ENCODE peak calls at places on chromosomes 13 and 19, in five cellular contexts. M is fibroblast of lung, S is K562, O is neural progenitor cell, N is SK-N-SH. F is an unnamed sample.

GRCh38 chr13:109945206-109945960 is 159.0 kb upstream of the IRS2 start:
- DNase-seq in M (peak), S (no peak), O (no peak), N (no peak), F (no peak)

GRCh38 chr19:35392742-35393350 is 22.0 kb downstream of the GPR42 start:
- DNase-seq in M (no peak), S (no peak), O (no peak), N (no peak), F (no peak)

GRCh38 chr13:30978981-30979956 is 46.8 kb downstream of the TEX26 start:
- DNase-seq in M (no peak), S (peak), O (peak), N (peak), F (peak)

GRCh38 chr13:108629353-108629752 is at the start of gene MYO16:
- DNase-seq in M (no peak), S (no peak), O (peak), N (no peak), F (no peak)

GRCh38 chr13:93862259-93862658 is 617.2 kb downstream of the DCT start:
- DNase-seq in M (peak), S (no peak), O (no peak), N (no peak), F (no peak)

GRCh38 chr13:32211788-32212187 is 103.4 kb downstream of the ZAR1L start:
- DNase-seq in M (peak), S (no peak), O (no peak), N (no peak), F (no peak)

GRCh38 chr13:64810701-64811258 is 2419.4 kb downstream of the PCDH9 start:
- DNase-seq in M (peak), S (no peak), O (no peak), N (no peak), F (no peak)

GRCh38 chr19:30029721-30030510 is 87.9 kb downstream of the URI1 start:
- DNase-seq in M (peak), S (no peak), O (no peak), N (no peak), F (no peak)

GRCh38 chr19:36089847-36090246 is 21.1 kb upstream of the OVOL3 start:
- DNase-seq in M (no peak), S (no peak), O (no peak), N (no peak), F (no peak)

GRCh38 chr13:99150575-99151370 is 49.9 kb upstream of the UBAC2 start:
- DNase-seq in M (peak), S (no peak), O (no peak), N (no peak), F (no peak)

GRCh38 chr19:2636897-2637683 is 65.4 kb downstream of the GNG7 start:
- DNase-seq in M (peak), S (peak), O (peak), N (peak), F (peak)

GRCh38 chr19:648904-649733 is 9.4 kb downstream of the FGF22 start:
- DNase-seq in M (no peak), S (peak), O (no peak), N (no peak), F (no peak)

GRCh38 chr19:41588497-41589209 is 12.7 kb downstream of the CEACAM21 start:
- DNase-seq in M (peak), S (peak), O (peak), N (no peak), F (peak)

GRCh38 chr19:39160523-39160861 is 34.9 kb downstream of the PAK4 start:
- DNase-seq in M (peak), S (no peak), O (no peak), N (no peak), F (no peak)

GRCh38 chr19:5624154-5624663 is 1.3 kb downstream of the SAFB start:
- DNase-seq in M (peak), S (no peak), O (peak), N (peak), F (peak)

GRCh38 chr13:105346141-105346766 is 1189.2 kb downstream of the EFNB2 start:
- DNase-seq in M (peak), S (no peak), O (no peak), N (no peak), F (no peak)

GRCh38 chr13:50724438-50724837 is 119.1 kb downstream of the DLEU7 start:
- DNase-seq in M (no peak), S (no peak), O (no peak), N (no peak), F (no peak)

GRCh38 chr19:1068111-1069001 is 1.4 kb downstream of the ARHGAP45 start:
- DNase-seq in M (no peak), S (no peak), O (no peak), N (no peak), F (peak)

GRCh38 chr13:55432814-55433213 is 1707.9 kb upstream of the PRR20A start:
- DNase-seq in M (no peak), S (no peak), O (no peak), N (no peak), F (no peak)

GRCh38 chr13:113374511-113375175 is 10.7 kb upstream of the GRTP1 start:
- DNase-seq in M (no peak), S (no peak), O (no peak), N (peak), F (no peak)

GRCh38 chr13:88103824-88104223 is 432.7 kb downstream of the SLITRK5 start:
- DNase-seq in M (no peak), S (no peak), O (peak), N (no peak), F (no peak)

GRCh38 chr19:1284979-1285736 is 515 bp upstream of the EFNA2 start:
- DNase-seq in M (no peak), S (no peak), O (peak), N (no peak), F (no peak)

GRCh38 chr13:52128714-52129700 is at the start of gene NEK5:
- DNase-seq in M (peak), S (peak), O (peak), N (peak), F (peak)

GRCh38 chr13:30882996-30883766 is 22.9 kb upstream of the MEDAG start:
- DNase-seq in M (no peak), S (no peak), O (no peak), N (no peak), F (no peak)

GRCh38 chr19:39110263-39110967 is 15.2 kb upstream of the PAK4 start:
- DNase-seq in M (no peak), S (peak), O (peak), N (peak), F (peak)

GRCh38 chr19:28437390-28438346 is 775.3 kb downstream of the UQCRFS1 start:
- DNase-seq in M (no peak), S (no peak), O (no peak), N (no peak), F (no peak)

GRCh38 chr19:54164369-54165068 is 5.0 kb upstream of the LENG1 start:
- DNase-seq in M (peak), S (peak), O (peak), N (no peak), F (no peak)

GRCh38 chr19:47068876-47069406 is 20.5 kb upstream of the TMEM160 start:
- DNase-seq in M (no peak), S (no peak), O (no peak), N (no peak), F (no peak)

GRCh38 chr13:113639661-113640262 is 18.2 kb downstream of the ATP4B start:
- DNase-seq in M (no peak), S (no peak), O (no peak), N (peak), F (no peak)

GRCh38 chr13:93079294-93079693 is 147.3 kb upstream of the GPC6 start:
- DNase-seq in M (peak), S (no peak), O (no peak), N (peak), F (no peak)

GRCh38 chr19:5006821-5007220 is 37.9 kb downstream of the KDM4B start:
- DNase-seq in M (no peak), S (no peak), O (no peak), N (no peak), F (no peak)

DNA sequence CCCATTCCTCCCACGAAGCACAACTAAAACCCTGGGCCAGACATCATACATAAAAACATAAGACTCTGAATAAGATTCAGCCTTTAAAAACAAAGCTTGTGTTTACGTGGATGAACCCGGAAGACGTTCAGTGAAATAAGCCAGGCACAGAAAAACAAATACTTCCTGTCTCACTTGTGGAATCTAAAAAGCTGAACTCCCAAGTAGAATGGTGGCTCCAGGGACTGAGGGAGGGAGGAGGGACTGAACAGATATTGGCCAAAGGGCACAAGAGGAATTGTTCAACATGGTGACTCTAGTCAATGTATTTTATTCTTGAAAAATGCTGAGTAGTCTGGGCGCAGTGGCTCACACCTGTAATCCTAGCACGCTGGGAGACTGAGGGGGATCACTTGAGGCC is 35.7 kb upstream of the TPM4 start:
- DNase-seq in M (no peak), S (no peak), O (no peak), N (no peak), F (no peak)
- H3K9ac ChIP-seq in M (no peak), S (no peak), O (no peak), N (no peak), F (no peak)

DNA sequence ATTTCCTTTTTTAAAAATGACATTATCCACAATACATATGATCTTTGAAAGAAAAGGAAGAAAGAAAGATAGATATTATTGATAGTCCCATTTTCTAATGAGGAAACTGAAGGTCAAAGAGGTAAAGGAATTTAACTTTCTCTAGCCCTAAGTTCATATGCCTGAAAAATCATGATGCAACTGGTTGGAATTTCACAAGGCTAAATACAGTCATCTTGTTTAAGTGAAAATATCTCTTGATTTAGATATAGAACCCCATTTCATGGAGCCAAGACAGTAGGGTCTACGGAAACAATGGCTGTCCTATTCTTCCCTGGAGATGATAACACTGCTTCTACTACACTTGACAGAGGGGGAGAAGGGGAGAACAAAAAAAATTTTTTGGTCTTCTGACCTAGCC is 366.2 kb downstream of the DNAJC15 start:
- DNase-seq in M (no peak), S (no peak), O (no peak), N (no peak), F (no peak)
- H3K4me2 ChIP-seq in M (peak), S (no peak), O (no peak), N (no peak), F (no peak)

GRCh38 chr19:45489216-45489855 is 7.5 kb downstream of the RTN2 start:
- DNase-seq in M (no peak), S (no peak), O (no peak), N (no peak), F (no peak)

GRCh38 chr19:45492137-45492626 is 4.7 kb downstream of the RTN2 start:
- DNase-seq in M (no peak), S (no peak), O (no peak), N (no peak), F (no peak)

GRCh38 chr19:45494261-45494916 is 2.5 kb downstream of the RTN2 start:
- DNase-seq in M (no peak), S (no peak), O (no peak), N (no peak), F (no peak)

GRCh38 chr19:45495178-45495577 is 1.7 kb downstream of the RTN2 start:
- DNase-seq in M (no peak), S (no peak), O (no peak), N (no peak), F (no peak)

GRCh38 chr19:45492627-45493470 is 4.0 kb downstream of the RTN2 start:
- DNase-seq in M (peak), S (peak), O (peak), N (peak), F (no peak)
- H3K4me3 ChIP-seq in M (peak), S (peak), O (peak), N (no peak), F (no peak)

DNA sequence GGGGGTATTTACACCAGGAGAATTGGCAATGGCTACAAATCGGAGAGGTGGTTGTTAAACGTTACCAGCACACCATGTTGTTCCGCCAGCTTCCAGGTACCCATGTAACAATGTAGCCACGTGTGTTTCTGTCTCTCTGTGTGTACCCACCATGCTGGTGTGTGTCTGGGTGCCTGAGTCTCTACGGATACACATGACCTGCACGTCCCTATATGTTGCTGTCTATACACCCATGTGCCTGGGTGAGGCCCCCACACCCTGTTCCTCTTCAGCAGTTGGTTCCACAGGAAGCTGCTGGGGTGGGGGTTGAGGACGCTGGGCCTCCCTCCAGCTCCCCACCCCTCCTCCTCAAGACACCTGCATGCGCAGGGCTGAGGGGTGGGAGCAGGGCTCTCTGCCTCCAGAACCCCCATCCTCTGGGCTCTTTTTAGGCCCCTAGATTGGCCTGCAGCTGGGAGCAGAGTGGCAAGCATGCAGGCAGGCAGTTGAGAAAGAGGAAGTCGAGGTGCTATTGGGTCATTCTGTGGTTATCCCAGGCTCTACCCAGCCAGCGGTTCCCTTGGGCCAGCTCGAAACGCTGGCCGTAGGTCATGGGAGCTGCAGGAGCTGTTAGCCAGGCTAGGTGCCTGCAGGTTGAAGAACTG is at the start of gene ARHGEF18:
- DNase-seq in M (no peak), S (no peak), O (no peak), N (no peak), F (peak)
- H3K9ac ChIP-seq in M (no peak), S (no peak), O (no peak), N (no peak), F (peak)

GRCh38 chr13:37910790-37911189 is 41.2 kb upstream of the TRPC4 start:
- DNase-seq in M (no peak), S (no peak), O (no peak), N (no peak), F (no peak)

GRCh38 chr13:37918116-37919100 is 48.8 kb upstream of the TRPC4 start:
- DNase-seq in M (no peak), S (no peak), O (peak), N (no peak), F (no peak)

GRCh38 chr13:37919329-37919880 is 49.8 kb upstream of the TRPC4 start:
- DNase-seq in M (no peak), S (no peak), O (no peak), N (no peak), F (no peak)

GRCh38 chr13:37914781-37915391 is 45.3 kb upstream of the TRPC4 start:
- DNase-seq in M (peak), S (no peak), O (peak), N (no peak), F (no peak)
- H3K4me2 ChIP-seq in M (no peak), S (no peak), O (peak), N (no peak), F (no peak)

DNA sequence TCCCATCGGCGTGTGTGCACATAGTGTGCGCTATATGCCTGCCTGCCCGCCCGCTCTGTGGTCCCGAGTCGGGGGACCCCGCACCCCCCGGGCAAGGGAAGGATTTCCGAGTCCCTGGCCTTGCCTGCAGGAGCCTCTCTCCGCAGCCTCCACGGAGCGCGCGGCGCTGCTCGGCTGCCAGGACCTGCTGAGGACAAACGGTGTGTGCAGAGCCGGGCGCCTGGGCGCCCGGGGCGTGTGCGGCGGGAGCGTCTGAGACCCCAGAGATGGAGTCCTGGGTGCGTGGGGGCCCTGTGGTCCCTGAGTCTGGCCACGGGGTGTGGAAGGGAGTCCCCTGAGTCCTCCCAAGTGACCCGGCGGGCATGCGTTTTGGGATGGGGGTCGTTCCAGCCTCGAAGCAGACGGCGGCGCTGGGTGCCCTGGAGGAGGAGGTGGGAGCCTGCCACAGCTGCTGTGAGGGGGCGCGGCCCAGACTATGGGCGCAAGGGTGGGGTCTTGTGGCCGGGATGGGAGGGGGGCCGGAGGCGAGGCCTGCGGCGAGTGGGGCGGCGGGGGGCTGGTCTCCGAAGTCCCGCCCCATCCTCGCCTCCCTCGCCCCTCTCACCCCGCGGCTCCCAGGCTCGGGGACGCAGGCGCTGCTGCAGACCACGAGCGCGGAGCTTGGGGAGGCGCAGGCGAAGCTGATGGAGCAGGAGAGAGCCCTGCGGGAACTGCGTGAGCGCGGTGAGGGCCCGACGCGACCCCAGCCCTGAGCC is 25.3 kb downstream of the CLEC4M start:
- DNase-seq in M (no peak), S (no peak), O (peak), N (no peak), F (no peak)
- H3K4me3 ChIP-seq in M (no peak), S (no peak), O (peak), N (no peak), F (no peak)

GRCh38 chr13:46403851-46404731 is 17.0 kb upstream of the RUBCNL start:
- DNase-seq in M (no peak), S (no peak), O (no peak), N (no peak), F (no peak)
- H3K9ac ChIP-seq in M (no peak), S (no peak), O (no peak), N (no peak), F (peak)

DNA sequence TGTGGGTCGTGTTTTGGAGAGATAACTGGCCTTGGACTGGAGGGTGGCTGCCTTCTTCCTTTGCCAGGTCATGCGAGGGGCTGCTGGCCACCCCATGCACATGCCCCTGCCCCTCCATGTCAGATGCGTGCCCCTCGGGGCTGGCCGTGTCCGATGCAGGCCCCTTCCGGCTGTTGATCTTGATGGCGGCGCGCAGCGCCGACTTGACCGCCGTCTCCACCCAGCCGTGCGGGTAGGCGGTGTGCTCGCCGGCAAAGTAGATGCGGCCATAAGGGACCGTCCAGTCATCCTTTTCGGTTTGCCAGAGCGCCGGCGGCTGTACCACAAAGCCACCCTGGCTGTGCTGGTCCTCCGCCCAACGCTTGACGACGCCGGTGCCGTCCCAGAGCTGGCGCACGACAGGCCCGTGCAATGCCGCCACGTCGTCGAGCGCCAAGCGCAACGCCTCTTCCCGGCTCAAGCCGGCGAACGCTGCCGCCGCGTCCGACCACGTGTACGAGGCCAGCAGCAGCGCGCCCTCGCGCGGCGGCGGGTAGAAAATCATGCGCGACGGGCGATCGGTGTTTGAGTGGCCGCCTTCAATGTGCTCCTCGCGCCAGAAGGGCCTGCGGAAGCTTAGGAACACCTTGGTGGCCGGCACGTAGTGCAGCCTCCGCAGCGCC is 6.9 kb downstream of the IL4I1 start:
- DNase-seq in M (peak), S (peak), O (peak), N (peak), F (no peak)
- H3K4me2 ChIP-seq in M (peak), S (peak), O (peak), N (peak), F (no peak)

DNA sequence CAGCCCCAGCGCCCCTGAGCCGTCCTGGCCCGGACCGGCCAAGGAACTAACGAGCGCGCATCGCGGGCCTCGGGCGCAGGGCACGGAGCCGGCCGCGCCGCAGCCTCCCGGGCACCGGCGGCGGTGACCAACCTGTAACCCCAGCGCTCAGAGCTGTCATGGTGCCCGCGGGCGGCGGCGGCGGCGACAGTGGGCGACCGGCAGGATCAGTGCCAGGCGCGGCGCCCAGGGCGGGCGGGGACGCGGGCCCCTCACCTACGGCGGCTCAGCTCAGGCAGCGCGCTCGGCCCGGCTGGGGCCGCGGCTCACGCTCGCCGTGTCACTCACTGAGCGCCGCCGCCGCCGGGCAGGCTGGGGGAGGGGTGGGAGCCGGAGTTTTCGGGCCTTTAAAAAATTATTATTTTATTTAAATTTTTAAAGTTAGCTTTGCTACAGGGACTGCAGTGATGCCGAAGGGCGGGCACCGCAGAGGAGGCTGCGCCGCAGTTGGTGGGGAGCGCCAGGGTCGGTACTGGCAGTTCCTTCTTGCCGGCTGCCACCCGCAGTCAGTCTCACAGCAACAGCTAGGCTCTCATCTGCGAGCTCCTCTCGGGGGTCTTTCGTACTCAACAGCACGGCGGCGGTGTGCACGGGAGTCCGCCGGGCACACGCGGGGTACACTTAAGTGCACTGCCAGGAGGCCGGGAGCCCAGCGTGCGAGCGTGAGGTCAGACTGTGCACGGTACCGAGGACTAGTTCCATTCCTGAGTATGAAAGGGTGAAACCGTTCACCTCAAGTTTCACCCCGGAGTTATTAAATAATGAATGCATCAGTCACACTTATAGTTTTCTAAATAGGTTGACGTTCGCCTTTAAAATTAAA is at the start of gene NALCN:
- DNase-seq in M (peak), S (no peak), O (peak), N (peak), F (no peak)
- H3K4me3 ChIP-seq in M (peak), S (no peak), O (peak), N (peak), F (no peak)

F was measured in DND-41.